ENCODE peak calls at places on chromosomes 1 and 21, in six cellular contexts. One of them, this sample, is unnamed.

GRCh38 chr21:33844104-33844889 is 71.3 kb downstream of the ATP5PO start:
- DNase-seq in posterior vena cava: peak
- DNase-seq in renal cortical epithelial cell: no peak
- DNase-seq in endothelial cell: no peak
- DNase-seq in cardiac fibroblast: peak
- DNase-seq in OCI-LY7: no peak
- DNase-seq in this sample: no peak

GRCh38 chr1:39877980-39878956 is 5.0 kb downstream of the TRIT1 start:
- DNase-seq in cardiac fibroblast: no peak
- DNase-seq in posterior vena cava: no peak
- DNase-seq in renal cortical epithelial cell: no peak
- DNase-seq in endothelial cell: no peak
- DNase-seq in OCI-LY7: no peak
- DNase-seq in this sample: peak

GRCh38 chr1:27863552-27863943 is 8.8 kb upstream of the THEMIS2 start:
- DNase-seq in OCI-LY7: no peak
- DNase-seq in posterior vena cava: no peak
- DNase-seq in endothelial cell: no peak
- DNase-seq in renal cortical epithelial cell: no peak
- DNase-seq in cardiac fibroblast: no peak
- DNase-seq in this sample: no peak

GRCh38 chr1:44847786-44848185 is 4.7 kb upstream of the PTCH2 start:
- DNase-seq in cardiac fibroblast: no peak
- DNase-seq in OCI-LY7: no peak
- DNase-seq in endothelial cell: no peak
- DNase-seq in renal cortical epithelial cell: no peak
- DNase-seq in posterior vena cava: no peak
- DNase-seq in this sample: no peak

GRCh38 chr1:9426291-9426711 is 113.0 kb upstream of the SLC25A33 start:
- DNase-seq in renal cortical epithelial cell: no peak
- DNase-seq in cardiac fibroblast: peak
- DNase-seq in endothelial cell: peak
- DNase-seq in OCI-LY7: peak
- DNase-seq in posterior vena cava: no peak
- DNase-seq in this sample: peak

GRCh38 chr21:33451634-33452071 is 28.1 kb downstream of the TMEM50B start:
- DNase-seq in endothelial cell: no peak
- DNase-seq in renal cortical epithelial cell: peak
- DNase-seq in cardiac fibroblast: peak
- DNase-seq in posterior vena cava: no peak
- DNase-seq in OCI-LY7: no peak
- DNase-seq in this sample: no peak

GRCh38 chr1:147641695-147642592 is 28.4 kb downstream of the ACP6 start:
- DNase-seq in OCI-LY7: peak
- DNase-seq in endothelial cell: peak
- DNase-seq in cardiac fibroblast: peak
- DNase-seq in renal cortical epithelial cell: peak
- DNase-seq in posterior vena cava: no peak
- DNase-seq in this sample: peak

GRCh38 chr1:150621497-150622113 is 7.8 kb downstream of the ENSA start:
- DNase-seq in OCI-LY7: peak
- DNase-seq in cardiac fibroblast: peak
- DNase-seq in endothelial cell: peak
- DNase-seq in renal cortical epithelial cell: peak
- DNase-seq in posterior vena cava: no peak
- DNase-seq in this sample: peak

GRCh38 chr1:2786329-2787162 is 14.9 kb downstream of the TTC34 start:
- DNase-seq in renal cortical epithelial cell: no peak
- DNase-seq in endothelial cell: peak
- DNase-seq in cardiac fibroblast: no peak
- DNase-seq in posterior vena cava: peak
- DNase-seq in OCI-LY7: peak
- DNase-seq in this sample: peak

GRCh38 chr1:54212872-54213271 is 12.9 kb downstream of the MRPL37 start:
- DNase-seq in posterior vena cava: no peak
- DNase-seq in endothelial cell: no peak
- DNase-seq in OCI-LY7: no peak
- DNase-seq in renal cortical epithelial cell: no peak
- DNase-seq in cardiac fibroblast: no peak
- DNase-seq in this sample: no peak